ENCODE peak calls at places on chromosomes 5 and 9, in nine cellular contexts. F, B, A, U, K, R, C, M and E are unnamed samples.

GRCh38 chr5:72494700-72495124 is 12.5 kb downstream of the ZNF366 start:
- DNase-seq in F (no peak), B (no peak), A (no peak), U (no peak), K (no peak), R (no peak), C (no peak), M (no peak), E (peak; percentile 48)

GRCh38 chr9:16921855-16922254 is 51.4 kb upstream of the BNC2 start:
- DNase-seq in F (no peak), B (no peak), A (no peak), U (no peak), K (no peak), R (no peak), C (no peak), M (peak; percentile 46), E (no peak)

GRCh38 chr9:35254237-35254636 is 92.4 kb downstream of the UNC13B start:
- DNase-seq in F (no peak), B (no peak), A (no peak), U (no peak), K (no peak), R (no peak), C (no peak), M (peak; percentile 20), E (no peak)

GRCh38 chr5:65855758-65856157 is 70.6 kb upstream of the ERBIN start:
- DNase-seq in F (no peak), B (no peak), A (no peak), U (no peak), K (no peak), R (no peak), C (no peak), M (no peak), E (no peak)

GRCh38 chr9:132525308-132525707 is 57.1 kb upstream of the BARHL1 start:
- DNase-seq in F (no peak), B (no peak), A (no peak), U (no peak), K (no peak), R (no peak), C (no peak), M (no peak), E (no peak)

GRCh38 chr9:27838876-27839275 is 265.6 kb upstream of the C9orf72 start:
- DNase-seq in F (no peak), B (no peak), A (no peak), U (no peak), K (no peak), R (no peak), C (no peak), M (no peak), E (no peak)

GRCh38 chr5:40879163-40879942 is 29.9 kb upstream of the C7 start:
- DNase-seq in F (no peak), B (peak; percentile 10), A (no peak), U (no peak), K (no peak), R (no peak), C (peak; percentile 41), M (peak; percentile 27), E (no peak)

GRCh38 chr5:109614316-109614715 is 75.4 kb upstream of the MAN2A1 start:
- DNase-seq in F (no peak), B (no peak), A (no peak), U (no peak), K (no peak), R (no peak), C (no peak), M (no peak), E (no peak)

GRCh38 chr5:52727568-52727967 is 60.1 kb upstream of the ITGA1 start:
- DNase-seq in F (no peak), B (no peak), A (no peak), U (no peak), K (peak; percentile 31), R (peak; percentile 66), C (no peak), M (no peak), E (no peak)

GRCh38 chr9:127682351-127683136 is 24.2 kb upstream of the CFAP157 start:
- DNase-seq in F (no peak), B (no peak), A (no peak), U (no peak), K (no peak), R (no peak), C (no peak), M (no peak), E (no peak)

GRCh38 chr5:66239034-66239433 is 94.9 kb downstream of the SREK1 start:
- DNase-seq in F (no peak), B (no peak), A (no peak), U (no peak), K (no peak), R (no peak), C (no peak), M (peak; percentile 24), E (no peak)

GRCh38 chr5:135240781-135241360 is 158.2 kb downstream of the MACROH2A1 start:
- DNase-seq in F (no peak), B (no peak), A (no peak), U (peak; percentile 13), K (peak; percentile 17), R (peak; percentile 39), C (no peak), M (no peak), E (no peak)

GRCh38 chr5:135240283-135240633 is 158.8 kb downstream of the MACROH2A1 start:
- DNase-seq in F (no peak), B (no peak), A (no peak), U (peak; percentile 19), K (peak; percentile 15), R (peak; percentile 21), C (no peak), M (no peak), E (no peak)

GRCh38 chr5:135239461-135240282 is 159.4 kb downstream of the MACROH2A1 start:
- DNase-seq in F (no peak), B (no peak), A (no peak), U (peak; percentile 46), K (peak; percentile 7), R (peak; percentile 64), C (no peak), M (no peak), E (no peak)

GRCh38 chr5:135236951-135237791 is 161.9 kb downstream of the MACROH2A1 start:
- DNase-seq in F (peak; percentile 3), B (no peak), A (no peak), U (peak; percentile 44), K (peak; percentile 22), R (peak; percentile 68), C (no peak), M (no peak), E (no peak)

GRCh38 chr5:135238622-135239460 is 160.2 kb downstream of the MACROH2A1 start:
- DNase-seq in F (no peak), B (no peak), A (no peak), U (peak; percentile 45), K (peak; percentile 20), R (peak; percentile 60), C (no peak), M (no peak), E (no peak)
- TF ChIP-seq EP300 in F (no peak), B (no peak), A (no peak), U (no peak), K (no peak), R (no peak), C (no peak), M (no peak), E (no peak)

GRCh38 chr9:70113403-70114022 is 69.9 kb downstream of the MAMDC2 start:
- DNase-seq in F (peak; percentile 55), B (peak; percentile 23), A (no peak), U (no peak), K (peak; percentile 46), R (peak; percentile 78), C (peak; percentile 47), M (peak; percentile 64), E (peak; percentile 38)
- TF ChIP-seq EP300 in F (no peak), B (no peak), A (no peak), U (no peak), K (no peak), R (no peak), C (no peak), M (no peak), E (no peak)

DNA sequence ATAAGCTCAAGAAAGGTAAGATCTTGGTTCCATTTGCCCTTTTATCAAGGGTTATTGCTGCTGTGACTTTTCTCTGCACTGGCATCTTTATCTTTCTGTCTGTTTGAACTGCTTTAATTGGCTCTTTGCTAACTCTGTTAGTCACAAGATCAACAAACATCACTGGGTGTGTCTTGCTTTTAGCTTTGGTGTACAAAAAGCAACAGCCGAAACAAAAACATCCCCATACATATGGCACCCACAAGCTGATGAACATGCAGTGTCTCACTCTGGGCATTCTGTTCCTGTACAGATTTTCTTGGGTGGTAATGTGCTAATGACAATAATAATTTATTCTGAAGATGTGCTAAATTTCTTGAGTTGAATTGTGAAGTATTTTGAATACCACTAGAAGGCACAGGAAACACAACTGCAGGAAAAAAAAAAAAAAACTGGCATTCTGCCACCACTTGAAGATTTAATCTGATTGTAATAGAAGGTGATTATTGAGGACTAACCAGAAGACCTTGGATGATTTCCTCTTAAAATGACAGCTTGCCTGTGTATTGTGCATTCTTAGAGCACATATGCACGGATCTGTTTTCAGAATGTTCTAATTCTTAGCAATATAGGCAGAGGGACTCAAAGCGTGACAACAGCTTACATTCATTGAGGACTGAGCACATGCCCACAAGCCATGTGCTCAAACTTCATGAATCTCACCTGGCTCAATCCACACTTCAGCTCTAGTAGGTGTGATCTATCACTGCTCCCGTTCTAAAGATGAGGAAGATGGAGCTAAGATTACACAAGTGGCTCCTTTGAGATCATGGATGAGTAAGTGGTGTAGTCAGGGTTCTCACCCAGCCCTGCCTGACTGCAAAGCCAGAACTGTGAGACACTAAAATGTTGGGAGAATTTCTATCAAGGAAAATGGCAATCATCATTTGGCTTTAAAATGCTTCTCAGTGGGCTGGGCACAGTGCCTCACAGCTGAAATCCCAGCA is 96.4 kb downstream of the EBF1 start:
- DNase-seq in F (no peak), B (no peak), A (no peak), U (peak; percentile 65), K (no peak), R (no peak), C (no peak), M (peak; percentile 70), E (no peak)
- TF ChIP-seq EP300 in F (no peak), B (no peak), A (no peak), U (no peak), K (no peak), R (no peak), C (no peak), M (no peak), E (no peak)

GRCh38 chr5:139845846-139846681 is 50.5 kb downstream of the PSD2 start:
- DNase-seq in F (no peak), B (no peak), A (no peak), U (no peak), K (no peak), R (no peak), C (no peak), M (no peak), E (no peak)
- TF ChIP-seq EP300 in F (no peak), B (no peak), A (no peak), U (no peak), K (no peak), R (no peak), C (no peak), M (no peak), E (no peak)